ENCODE peak calls at places on chromosomes 11 and 22, in five cellular contexts. B is K562, X is H1, D is HCT116, E is GM12878. K is an unnamed sample.

GRCh38 chr11:21865541-21865940 is 327.3 kb upstream of the ANO5 start:
- DNase-seq in B (no peak), X (no peak), D (no peak), E (no peak), K (no peak)

GRCh38 chr22:35734517-35734827 is 16.8 kb downstream of the APOL5 start:
- DNase-seq in B (no peak), X (no peak), D (no peak), E (no peak), K (no peak)

GRCh38 chr22:20137671-20138416 is 6.2 kb downstream of the ZDHHC8 start:
- DNase-seq in B (no peak), X (no peak), D (no peak), E (no peak), K (no peak)

GRCh38 chr22:30277547-30278344 is 11.1 kb upstream of the OSM start:
- DNase-seq in B (no peak), X (no peak), D (no peak), E (no peak), K (no peak)

GRCh38 chr11:59767212-59767611 is 12.0 kb downstream of the STX3 start:
- DNase-seq in B (peak), X (no peak), D (no peak), E (no peak), K (no peak)

GRCh38 chr11:121839821-121840220 is 276.2 kb downstream of the BLID start:
- DNase-seq in B (no peak), X (no peak), D (no peak), E (no peak), K (no peak)

GRCh38 chr11:117978982-117979381 is 7.2 kb upstream of the IL10RA start:
- DNase-seq in B (peak), X (no peak), D (no peak), E (no peak), K (peak)

GRCh38 chr22:42202669-42203068 is 67.8 kb downstream of the TCF20 start:
- DNase-seq in B (no peak), X (no peak), D (no peak), E (no peak), K (no peak)

GRCh38 chr11:65437436-65438227 is 15.0 kb downstream of the NEAT1 start:
- DNase-seq in B (no peak), X (no peak), D (no peak), E (no peak), K (no peak)

GRCh38 chr11:102792604-102793003 is 5.4 kb downstream of the MMP1 start:
- DNase-seq in B (no peak), X (no peak), D (no peak), E (no peak), K (no peak)

GRCh38 chr11:66842896-66843775 is at the start of gene RCE1:
- DNase-seq in B (peak), X (no peak), D (peak), E (peak), K (peak)

GRCh38 chr11:122808494-122808893 is 29.8 kb upstream of the CRTAM start:
- DNase-seq in B (no peak), X (no peak), D (no peak), E (peak), K (no peak)

GRCh38 chr11:75428301-75428724 is 4.7 kb downstream of the KLHL35 start:
- DNase-seq in B (peak), X (no peak), D (no peak), E (no peak), K (peak)

GRCh38 chr11:12121011-12121410 is 10.6 kb downstream of the MICAL2 start:
- DNase-seq in B (no peak), X (no peak), D (no peak), E (no peak), K (no peak)

GRCh38 chr22:24433868-24434471 is 6.6 kb downstream of the ADORA2A start:
- DNase-seq in B (no peak), X (no peak), D (no peak), E (peak), K (no peak)

GRCh38 chr11:69775163-69775755 is at the start of gene FGF4:
- DNase-seq in B (no peak), X (peak), D (no peak), E (no peak), K (no peak)

GRCh38 chr22:44572414-44573207 is 74.6 kb upstream of the RTL6 start:
- DNase-seq in B (no peak), X (no peak), D (no peak), E (no peak), K (no peak)

GRCh38 chr11:113831314-113831713 is 44.1 kb downstream of the USP28 start:
- DNase-seq in B (no peak), X (no peak), D (no peak), E (peak), K (no peak)

GRCh38 chr11:12454782-12455181 is 77.4 kb downstream of the PARVA start:
- DNase-seq in B (no peak), X (no peak), D (no peak), E (no peak), K (no peak)

GRCh38 chr11:12285811-12286222 is 91.6 kb upstream of the PARVA start:
- DNase-seq in B (no peak), X (no peak), D (no peak), E (no peak), K (no peak)

GRCh38 chr11:96116341-96116740 is 192.4 kb upstream of the MTMR2 start:
- DNase-seq in B (no peak), X (no peak), D (no peak), E (no peak), K (no peak)

GRCh38 chr11:106471273-106471672 is 393.8 kb downstream of the AASDHPPT start:
- DNase-seq in B (no peak), X (no peak), D (no peak), E (no peak), K (no peak)

GRCh38 chr22:43631846-43632245 is 180.3 kb downstream of the EFCAB6 start:
- DNase-seq in B (no peak), X (no peak), D (no peak), E (no peak), K (no peak)

GRCh38 chr22:38652858-38653257 is 3.3 kb downstream of the FAM227A start:
- DNase-seq in B (no peak), X (no peak), D (no peak), E (no peak), K (no peak)

GRCh38 chr11:102517670-102518069 is 12.9 kb downstream of the MMP7 start:
- DNase-seq in B (no peak), X (no peak), D (no peak), E (no peak), K (no peak)

GRCh38 chr11:64148200-64148916 is 17.6 kb downstream of the MACROD1 start:
- DNase-seq in B (peak), X (peak), D (peak), E (no peak), K (peak)

GRCh38 chr11:57279131-57279530 is 42.1 kb upstream of the APLNR start:
- DNase-seq in B (no peak), X (no peak), D (no peak), E (no peak), K (no peak)

GRCh38 chr22:36977401-36977861 is 41.8 kb downstream of the TST start:
- DNase-seq in B (peak), X (peak), D (no peak), E (peak), K (no peak)

GRCh38 chr11:125072210-125072960 is 9.3 kb downstream of the SLC37A2 start:
- DNase-seq in B (no peak), X (no peak), D (no peak), E (peak), K (no peak)

GRCh38 chr22:39343259-39344045 is 6.3 kb upstream of the SYNGR1 start:
- DNase-seq in B (peak), X (peak), D (peak), E (peak), K (peak)

GRCh38 chr11:111344032-111344431 is 35.0 kb downstream of the POU2AF1 start:
- DNase-seq in B (no peak), X (no peak), D (no peak), E (no peak), K (peak)

GRCh38 chr11:7060828-7061227 is 28.0 kb upstream of the RBMXL2 start:
- DNase-seq in B (no peak), X (no peak), D (no peak), E (no peak), K (no peak)
- TF ChIP-seq JUND in B (no peak), X (no peak), D (no peak), E (no peak), K (no peak)

GRCh38 chr22:50009251-50009650 is 3.3 kb downstream of the IL17REL start:
- DNase-seq in B (no peak), X (no peak), D (no peak), E (no peak), K (no peak)

GRCh38 chr22:50009765-50010675 is 2.5 kb downstream of the IL17REL start:
- DNase-seq in B (no peak), X (no peak), D (no peak), E (no peak), K (no peak)

GRCh38 chr22:50012201-50013181 is at the start of gene IL17REL:
- DNase-seq in B (peak), X (no peak), D (no peak), E (no peak), K (no peak)

GRCh38 chr22:50010676-50011446 is 1.7 kb downstream of the IL17REL start:
- DNase-seq in B (no peak), X (no peak), D (no peak), E (no peak), K (no peak)

DNA sequence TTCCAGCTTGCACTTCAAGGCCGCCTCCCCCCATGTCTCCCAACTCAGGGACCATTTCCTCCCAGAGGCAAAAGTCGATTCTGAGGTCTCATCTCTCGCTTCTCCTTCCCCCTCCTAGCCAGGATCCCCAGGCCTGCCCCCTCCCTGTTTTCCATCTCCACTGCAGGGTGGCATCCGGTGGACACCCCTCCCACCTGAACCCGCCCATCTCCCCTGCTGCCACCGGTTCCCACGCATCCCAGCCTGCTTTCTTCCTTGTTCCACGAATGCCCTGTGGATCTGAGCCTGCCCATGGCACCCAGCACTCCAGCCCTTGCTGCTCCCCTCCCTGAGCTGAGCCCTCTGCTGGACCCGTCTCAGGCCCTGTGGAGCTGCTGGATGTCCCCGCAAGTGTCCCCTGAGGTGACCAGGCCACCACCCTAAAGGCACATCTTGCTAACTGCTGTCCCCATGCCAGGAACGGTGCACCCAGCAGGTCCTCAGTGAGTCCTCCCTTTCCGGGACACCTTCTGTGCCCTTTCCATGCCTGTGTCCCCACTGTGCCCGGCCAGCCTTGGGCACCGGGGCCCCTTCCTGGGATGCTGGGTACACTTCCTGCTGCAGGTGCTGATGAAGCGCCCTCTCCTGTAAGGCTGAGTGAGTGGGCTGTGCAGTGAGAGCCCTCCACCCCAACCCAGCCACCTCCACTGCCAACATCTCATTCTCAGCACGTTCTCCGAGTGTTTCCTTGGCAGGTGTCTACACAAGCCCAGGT is 941 bp downstream of the IL17REL start:
- DNase-seq in B (no peak), X (no peak), D (no peak), E (no peak), K (no peak)
- TF ChIP-seq JUND in B (no peak), X (no peak), D (no peak), E (no peak), K (no peak)

DNA sequence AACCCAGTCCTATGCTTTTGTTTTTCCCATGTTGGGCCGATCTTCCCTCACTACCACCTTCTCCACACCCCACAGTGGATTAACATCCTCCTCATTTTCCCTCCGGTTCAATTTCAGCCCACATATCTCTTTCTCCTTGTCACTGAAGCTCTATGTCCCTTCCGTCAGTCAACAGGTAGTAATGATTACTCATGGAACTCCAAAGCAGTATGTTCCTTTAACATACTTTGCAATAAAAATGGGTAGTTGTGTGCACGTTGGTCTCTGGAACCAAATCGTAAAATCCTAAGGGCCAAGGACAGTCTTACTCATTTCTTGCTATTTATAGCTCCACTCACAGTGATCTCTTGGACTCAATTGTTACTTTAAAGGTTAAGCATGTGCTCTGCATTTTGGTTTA is 20.2 kb downstream of the AMOTL1 start:
- DNase-seq in B (no peak), X (no peak), D (no peak), E (no peak), K (no peak)
- TF ChIP-seq JUND in B (no peak), X (no peak), D (no peak), E (no peak), K (no peak)

DNA sequence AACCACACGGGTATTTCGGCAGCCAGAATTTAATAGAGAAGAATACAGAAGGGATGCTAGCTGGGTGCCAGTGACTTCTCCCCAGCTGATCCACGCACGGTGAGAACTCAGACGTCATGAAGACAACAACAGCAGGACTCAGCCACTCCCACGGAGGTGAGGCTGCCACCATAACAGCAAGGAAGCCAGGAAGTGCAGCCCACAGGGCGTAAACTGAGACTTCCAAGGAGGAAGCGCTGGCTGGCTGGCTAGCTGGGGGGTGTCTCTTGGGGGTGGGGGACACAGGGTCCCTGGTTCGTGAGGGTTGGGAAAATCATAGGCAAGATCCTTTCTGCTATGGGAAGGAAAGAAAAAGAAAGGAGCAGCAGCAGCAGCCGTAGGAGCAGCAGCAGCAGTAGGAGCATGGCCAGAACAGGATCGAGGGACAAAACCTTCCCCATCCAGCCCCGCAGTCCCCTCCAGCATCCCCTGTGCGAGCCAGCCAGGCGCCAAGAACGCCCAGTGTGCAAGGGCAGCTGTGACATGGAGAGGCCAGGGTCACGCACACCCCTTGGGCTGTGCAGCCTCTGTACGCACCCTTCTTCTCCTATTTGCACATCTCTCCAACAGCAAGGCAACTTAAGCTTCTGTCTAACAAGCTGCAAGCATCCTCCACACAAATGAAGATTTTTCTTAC is 49.6 kb upstream of the SHANK2 start:
- DNase-seq in B (no peak), X (no peak), D (no peak), E (no peak), K (peak)
- TF ChIP-seq JUND in B (no peak), X (no peak), D (no peak), E (no peak), K (no peak)

GRCh38 chr11:120801801-120802689 is 221.9 kb upstream of the TBCEL start:
- DNase-seq in B (peak), X (peak), D (peak), E (no peak), K (peak)
- TF ChIP-seq JUND in B (no peak), X (no peak), D (no peak), E (no peak), K (no peak)

DNA sequence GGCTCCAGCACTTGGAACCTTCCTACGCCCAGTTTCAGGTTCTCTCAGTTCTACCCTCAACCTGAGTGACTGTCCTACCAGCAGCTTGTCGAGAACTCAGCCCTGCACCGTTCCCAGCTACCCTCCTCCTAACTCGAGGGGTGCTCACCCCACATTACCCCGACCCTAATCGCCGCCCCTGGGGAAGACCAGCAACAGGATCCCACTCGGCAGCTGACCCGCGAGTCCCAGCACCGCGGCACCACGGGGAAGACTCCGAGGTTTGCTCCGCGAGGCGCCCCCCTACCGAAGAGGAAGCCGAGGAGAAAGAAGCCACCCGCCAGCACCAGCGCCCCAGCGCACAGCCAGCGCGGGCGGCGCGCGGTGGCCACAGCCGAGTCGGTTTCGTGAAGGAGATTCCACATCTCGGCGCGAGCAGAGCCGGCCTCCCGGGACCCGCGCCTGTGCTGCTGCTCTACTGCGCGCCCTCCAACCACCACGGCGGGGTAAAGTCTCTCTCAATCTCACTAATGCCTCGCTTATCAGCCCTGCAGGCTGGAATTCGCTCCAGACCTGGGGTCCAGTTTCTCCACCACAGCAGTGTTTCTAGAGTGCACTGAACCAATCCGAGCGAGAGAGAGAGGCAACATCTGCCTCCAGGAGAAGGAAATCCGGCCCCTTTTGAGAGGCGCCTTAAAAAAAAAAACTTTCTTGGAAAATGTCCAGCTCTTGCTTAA is at the start of gene FOLH1:
- DNase-seq in B (peak), X (no peak), D (no peak), E (no peak), K (peak)
- TF ChIP-seq JUND in B (no peak), X (no peak), D (no peak), E (no peak), K (no peak)

GRCh38 chr22:27476729-27477128 is 324.8 kb downstream of the MN1 start:
- DNase-seq in B (no peak), X (no peak), D (peak), E (no peak), K (no peak)

GRCh38 chr22:27476318-27476717 is 325.2 kb downstream of the MN1 start:
- DNase-seq in B (no peak), X (no peak), D (no peak), E (no peak), K (no peak)

GRCh38 chr22:27474112-27474571 is 327.4 kb downstream of the MN1 start:
- DNase-seq in B (no peak), X (no peak), D (no peak), E (no peak), K (no peak)

GRCh38 chr22:27474711-27475547 is 326.6 kb downstream of the MN1 start:
- DNase-seq in B (no peak), X (peak), D (peak), E (no peak), K (peak)

DNA sequence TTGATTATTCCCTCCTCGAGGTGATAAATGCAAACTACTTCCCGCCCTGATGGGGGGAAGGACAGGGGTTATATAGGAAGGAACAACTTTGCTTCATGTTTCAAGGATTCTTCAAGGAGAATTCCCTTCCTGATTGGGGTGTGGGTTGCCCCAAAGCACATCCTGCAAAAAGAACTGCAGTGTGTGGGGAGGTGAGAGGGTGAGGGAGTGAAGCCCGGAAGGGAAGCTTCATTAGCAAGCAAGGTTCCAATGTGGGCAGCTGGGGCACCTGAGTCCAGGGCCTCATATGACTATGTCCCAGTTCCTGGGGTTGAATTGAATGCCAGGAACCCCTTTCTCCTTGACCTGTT is 326.0 kb downstream of the MN1 start:
- DNase-seq in B (no peak), X (no peak), D (no peak), E (no peak), K (no peak)
- TF ChIP-seq JUND in B (no peak), X (no peak), D (no peak), E (no peak), K (no peak)